ENCODE peak calls at places on chromosomes 3 and 15, in four cellular contexts. C is left ventricle myocardium inferior, I is nephron progenitor cell, H is mammary epithelial cell. G is an unnamed sample.
A peak's percentile ranks its signal among the peaks of the same experiment; 100 is the strongest.

GRCh38 chr3:10994311-10994710 is 1.8 kb downstream of the SLC6A1 start:
- DNase-seq in I (no peak), C (no peak), H (no peak), G (no peak)

GRCh38 chr3:168467085-168467714 is 371.5 kb upstream of the GOLIM4 start:
- DNase-seq in H (peak; percentile 9), C (no peak), I (no peak), G (no peak)

GRCh38 chr15:43794269-43795037 is 2.3 kb downstream of the SERF2 start:
- DNase-seq in I (no peak), C (no peak), H (no peak), G (no peak)

GRCh38 chr3:16239776-16240175 is 25.0 kb downstream of the DPH3 start:
- DNase-seq in C (no peak), I (no peak), H (no peak), G (no peak)

GRCh38 chr15:92023971-92024370 is 170.5 kb downstream of the SLCO3A1 start:
- DNase-seq in H (no peak), C (no peak), I (no peak), G (no peak)

GRCh38 chr15:34883633-34884032 is 85.9 kb downstream of the AQR start:
- DNase-seq in C (no peak), I (no peak), H (no peak), G (no peak)

GRCh38 chr3:128550113-128550440 is 57.1 kb upstream of the GATA2 start:
- DNase-seq in C (no peak), H (no peak), I (no peak), G (no peak)

GRCh38 chr3:104353951-104354350 is 1012.8 kb upstream of the ALCAM start:
- DNase-seq in H (no peak), C (no peak), I (no peak), G (no peak)

GRCh38 chr15:51736069-51736468 is 1.4 kb downstream of the LYSMD2 start:
- DNase-seq in C (no peak), I (no peak), H (no peak), G (no peak)

GRCh38 chr3:13547591-13548371 is 1.1 kb upstream of the FBLN2 start:
- DNase-seq in I (no peak), H (peak; percentile 68), C (no peak), G (no peak)

GRCh38 chr3:190594171-190594570 is 80.3 kb downstream of the IL1RAP start:
- DNase-seq in H (no peak), C (no peak), I (no peak), G (no peak)

GRCh38 chr3:42228796-42229195 is 37.2 kb downstream of the CCK start:
- DNase-seq in I (no peak), H (peak; percentile 23), C (no peak), G (no peak)

GRCh38 chr3:10008588-10009344 is 17.5 kb upstream of the FANCD2 start:
- DNase-seq in C (peak; percentile 92), I (peak; percentile 92), H (peak; percentile 55), G (peak; percentile 89)

GRCh38 chr3:11060500-11061251 is 68.1 kb downstream of the SLC6A1 start:
- DNase-seq in H (peak; percentile 56), C (peak; percentile 54), I (peak; percentile 85), G (peak; percentile 43)

GRCh38 chr3:184690236-184690883 is 21.5 kb downstream of the MAGEF1 start:
- DNase-seq in I (peak; percentile 30), C (no peak), H (no peak), G (no peak)

GRCh38 chr3:194294199-194294887 is 56.8 kb downstream of the CPN2 start:
- DNase-seq in C (no peak), H (no peak), I (no peak), G (peak; percentile 17)
- TF ChIP-seq CTCF in C (no peak), H (no peak), I (no peak), G (no peak)

DNA sequence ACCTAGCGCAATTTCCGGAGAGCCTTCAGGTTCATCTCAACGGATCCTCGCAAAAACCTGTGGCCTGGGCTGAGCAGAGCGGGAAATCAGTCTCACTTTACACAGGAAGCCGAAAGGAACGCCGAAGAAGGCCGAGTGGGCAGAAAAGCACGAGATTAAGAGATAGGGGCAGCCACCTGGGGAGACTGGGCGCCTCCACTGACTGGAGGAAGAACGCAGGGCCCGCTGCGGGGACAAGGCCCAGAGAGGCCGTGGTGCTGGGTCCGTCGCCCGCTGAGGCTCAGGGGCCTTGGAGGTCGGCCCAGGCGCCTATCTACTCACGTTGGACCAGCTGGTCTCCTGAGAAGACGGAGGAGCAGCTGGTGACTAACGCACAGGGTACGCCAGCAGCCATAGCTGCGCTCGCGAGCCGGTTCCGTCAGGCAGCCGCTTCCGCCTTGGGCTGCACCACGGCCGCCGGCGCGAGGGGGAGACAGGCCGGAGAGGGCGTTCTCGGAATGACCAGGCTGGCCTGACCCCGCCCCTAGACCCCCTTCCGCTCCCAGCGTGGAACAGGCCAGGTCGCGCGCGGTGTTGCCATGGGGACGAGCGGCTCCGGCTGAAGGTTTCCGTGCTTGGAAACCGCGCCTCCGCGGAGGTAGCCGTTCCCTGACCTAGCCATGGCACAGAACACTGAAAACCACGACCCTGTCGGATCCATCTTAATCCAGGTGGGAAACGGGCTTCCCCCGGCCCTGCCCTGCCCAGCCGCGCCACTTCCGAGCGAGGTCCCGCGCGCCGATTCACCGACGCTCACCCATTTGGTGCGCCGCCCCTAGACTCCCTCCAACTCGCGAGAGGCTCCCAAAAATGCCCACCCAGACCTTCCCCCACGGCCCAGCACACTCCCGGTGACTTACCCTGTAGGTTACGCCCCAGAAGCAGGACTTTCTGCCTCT is at the start of the genes AAGAB and IQCH:
- DNase-seq in C (peak; percentile 98), I (peak; percentile 100), H (peak; percentile 99), G (peak; percentile 99)
- TF ChIP-seq CTCF in C (no peak), I (no peak), H (no peak), G (no peak)

DNA sequence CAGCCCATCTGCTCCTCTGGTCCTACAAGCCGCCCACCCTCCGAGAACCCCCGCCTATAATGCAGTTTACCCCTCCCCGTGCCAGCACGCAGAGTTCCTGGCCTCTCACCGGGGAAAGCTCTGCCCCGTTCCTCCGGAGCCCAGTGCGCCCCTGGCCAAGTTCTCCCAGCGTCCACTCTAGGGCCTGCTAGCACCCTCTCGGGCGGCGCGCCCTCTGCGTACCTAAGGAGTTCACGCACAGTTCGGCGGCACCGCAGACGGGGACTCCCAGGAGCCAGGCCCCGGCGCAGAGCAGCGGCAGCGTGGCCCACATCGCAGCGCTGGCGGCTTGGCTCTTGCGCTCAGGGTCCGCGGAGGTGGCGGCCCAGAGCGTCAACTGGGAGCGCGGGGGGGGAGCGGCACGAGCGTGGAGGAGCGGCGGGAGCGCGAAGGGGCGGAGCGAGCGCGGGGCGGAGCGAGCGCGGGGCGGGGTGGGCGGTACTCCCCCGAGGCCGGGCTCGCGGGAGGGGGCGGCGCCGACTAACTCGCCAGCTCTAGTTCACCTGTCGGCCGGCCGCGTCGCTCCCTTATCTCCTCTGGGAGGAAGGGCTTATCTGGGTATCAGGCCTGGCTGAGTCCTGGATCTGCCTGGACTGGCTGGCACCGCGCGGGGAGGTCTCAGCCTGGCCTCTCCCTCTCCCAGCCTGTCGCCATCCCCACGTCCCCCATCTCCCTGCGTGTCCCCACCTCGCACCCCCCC is at the start of gene CTSH:
- DNase-seq in C (peak; percentile 83), I (peak; percentile 94), H (peak; percentile 58), G (peak; percentile 70)
- TF ChIP-seq CTCF in C (no peak), I (no peak), H (no peak), G (no peak)

GRCh38 chr3:155231792-155232191 is 61.7 kb downstream of the STRIT1 start:
- DNase-seq in I (no peak), H (no peak), C (no peak), G (no peak)
- TF ChIP-seq CTCF in I (no peak), H (no peak), C (no peak), G (no peak)

GRCh38 chr15:28020644-28021043 is 78.5 kb downstream of the OCA2 start:
- DNase-seq in C (no peak), I (no peak), H (no peak), G (no peak)

GRCh38 chr15:28022181-28022580 is 76.9 kb downstream of the OCA2 start:
- DNase-seq in I (no peak), C (no peak), H (no peak), G (no peak)

GRCh38 chr15:28019594-28020320 is 79.4 kb downstream of the OCA2 start:
- DNase-seq in H (no peak), C (no peak), I (peak; percentile 36), G (no peak)

GRCh38 chr15:28022961-28023360 is 76.2 kb downstream of the OCA2 start:
- DNase-seq in H (no peak), C (no peak), I (no peak), G (no peak)

GRCh38 chr15:28021281-28022039 is 77.7 kb downstream of the OCA2 start:
- DNase-seq in H (peak; percentile 2), I (peak; percentile 34), C (peak; percentile 25), G (no peak)
- TF ChIP-seq CTCF in H (peak; percentile 8), I (peak; percentile 33), C (peak; percentile 62), G (no peak)

DNA sequence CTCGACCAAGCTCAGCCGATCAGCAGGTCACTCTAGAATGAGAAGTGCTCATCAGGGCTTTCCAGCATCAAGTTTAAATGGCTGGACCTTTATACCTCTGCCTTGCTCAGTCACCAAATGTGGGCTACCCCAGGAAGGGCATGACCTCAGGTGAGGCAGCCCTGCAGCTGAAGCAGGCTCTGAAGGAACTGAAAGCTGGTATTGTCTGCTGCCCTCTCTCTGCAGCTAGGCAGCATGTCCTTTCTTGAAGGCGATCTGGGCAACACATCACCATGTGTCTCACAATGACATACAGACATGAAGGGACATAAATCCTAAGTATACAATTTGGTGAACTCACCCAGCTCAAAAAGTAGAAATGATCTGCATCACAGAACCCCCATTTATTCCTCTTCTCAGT is 38.7 kb upstream of the ARID3B start:
- DNase-seq in C (no peak), I (no peak), H (peak; percentile 35), G (no peak)
- TF ChIP-seq CTCF in C (no peak), I (no peak), H (peak; percentile 30), G (no peak)

DNA sequence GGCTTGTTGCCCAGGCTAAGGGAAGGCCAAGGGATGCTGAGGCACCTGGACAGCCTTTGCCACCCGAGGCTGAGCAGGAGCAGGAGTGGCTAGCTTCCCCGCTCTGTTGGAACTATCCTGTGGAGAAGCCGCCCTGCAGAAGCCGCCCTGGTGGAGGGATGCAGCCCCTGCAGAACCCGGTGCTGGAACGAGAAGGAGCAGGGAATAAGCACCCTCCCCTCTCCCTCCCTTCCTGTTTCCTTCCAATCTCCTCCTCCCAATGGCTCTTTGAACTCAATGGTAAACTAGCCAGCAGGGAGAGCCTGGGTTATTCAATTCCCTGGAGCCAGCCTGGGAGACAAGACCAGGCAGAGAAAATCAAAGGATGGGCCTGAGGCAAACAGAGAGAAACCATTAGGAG is 11.8 kb upstream of the HRG start:
- DNase-seq in H (no peak), I (peak; percentile 42), C (no peak), G (no peak)
- TF ChIP-seq CTCF in H (no peak), I (peak; percentile 18), C (no peak), G (no peak)

GRCh38 chr15:38945551-38946298 is 381.1 kb upstream of the RASGRP1 start:
- DNase-seq in H (no peak), C (no peak), I (no peak), G (no peak)
- TF ChIP-seq CTCF in H (no peak), C (no peak), I (no peak), G (no peak)

DNA sequence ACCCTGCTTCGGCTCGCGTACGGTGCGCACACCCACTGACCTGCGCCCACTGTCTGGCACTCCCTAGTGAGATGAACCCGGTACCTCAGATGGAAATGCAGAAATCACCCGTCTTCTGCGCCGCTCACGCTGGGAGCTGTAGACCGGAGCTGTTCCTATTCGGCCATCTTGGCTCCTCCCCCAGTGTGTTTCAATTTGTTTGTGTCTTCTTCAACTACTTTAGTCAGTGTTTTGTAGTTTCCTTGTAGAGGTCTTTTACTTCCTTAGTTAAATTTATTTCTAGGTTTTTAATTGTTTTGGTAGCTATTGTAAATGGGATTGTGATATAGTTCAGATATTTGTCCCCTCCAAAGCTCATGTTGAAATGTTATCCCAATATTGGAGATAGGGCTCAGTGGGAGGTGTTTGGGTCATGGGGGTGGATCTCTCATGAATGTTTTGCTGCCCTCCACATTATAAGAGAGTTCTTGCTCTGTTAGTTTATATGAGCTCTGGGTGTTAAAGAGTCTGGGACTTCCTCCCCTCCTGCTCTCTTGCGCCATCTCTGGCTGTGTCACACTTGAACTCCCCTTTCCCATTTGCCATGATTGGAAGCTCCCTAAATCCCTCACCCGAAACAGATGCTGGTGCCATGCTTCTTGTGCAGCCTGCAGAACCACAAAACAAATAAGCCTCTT is 304.4 kb downstream of the DOCK3 start:
- DNase-seq in C (no peak), I (no peak), H (no peak), G (no peak)
- TF ChIP-seq CTCF in C (no peak), I (no peak), H (no peak), G (no peak)

G was measured in uterus.